ENCODE peak calls at places on chromosomes 1 and 21, in five cellular contexts. B is H9, K is HepG2, S is GM23248, A is HCT116. P is an unnamed sample.
A peak's percentile ranks its signal among the peaks of the same experiment; 100 is the strongest.

GRCh38 chr21:32278068-32278467 is 781 bp downstream of the MIS18A start:
- DNase-seq in B (no peak), K (no peak), S (peak; percentile 51), A (no peak), P (peak; percentile 20)

GRCh38 chr1:237309595-237310118 is 267.7 kb downstream of the RYR2 start:
- DNase-seq in B (peak; percentile 44), K (no peak), S (no peak), A (no peak), P (no peak)

GRCh38 chr1:175005085-175005783 is 5.5 kb downstream of the CACYBP start:
- DNase-seq in B (no peak), K (no peak), S (peak; percentile 34), A (no peak), P (no peak)

GRCh38 chr1:31380181-31380580 is 7.3 kb upstream of the FABP3 start:
- DNase-seq in B (no peak), K (no peak), S (no peak), A (no peak), P (no peak)

GRCh38 chr1:248243204-248243603 is 12.0 kb downstream of the OR2M4 start:
- DNase-seq in B (no peak), K (peak; percentile 12), S (peak; percentile 61), A (no peak), P (peak; percentile 15)

GRCh38 chr21:33036430-33037162 is 10.9 kb downstream of the OLIG2 start:
- DNase-seq in B (no peak), K (no peak), S (peak; percentile 82), A (no peak), P (no peak)

GRCh38 chr1:244834596-244835275 is 722 bp upstream of the COX20 start:
- DNase-seq in B (no peak), K (peak; percentile 91), S (peak; percentile 95), A (peak; percentile 75), P (no peak)

GRCh38 chr1:190479537-190479936 is 1.9 kb upstream of the BRINP3 start:
- DNase-seq in B (no peak), K (no peak), S (no peak), A (peak; percentile 8), P (peak; percentile 44)

GRCh38 chr1:8031176-8031785 is 5.2 kb upstream of the ERRFI1 start:
- DNase-seq in B (no peak), K (no peak), S (peak; percentile 66), A (no peak), P (peak; percentile 47)

GRCh38 chr1:935751-936231 is 12.1 kb downstream of the SAMD11 start:
- DNase-seq in B (peak; percentile 58), K (no peak), S (peak; percentile 33), A (no peak), P (peak; percentile 84)

GRCh38 chr1:54711536-54711935 is 4.1 kb upstream of the TTC4 start:
- DNase-seq in B (no peak), K (no peak), S (no peak), A (no peak), P (no peak)

GRCh38 chr1:185528084-185528656 is 206.0 kb upstream of the HMCN1 start:
- DNase-seq in B (no peak), K (no peak), S (peak; percentile 13), A (no peak), P (no peak)

GRCh38 chr1:231590453-231591198 is 36.0 kb upstream of the DISC1 start:
- DNase-seq in B (peak; percentile 58), K (peak; percentile 44), S (peak; percentile 84), A (peak; percentile 47), P (peak; percentile 67)

GRCh38 chr1:98981917-98982513 is 22.6 kb downstream of the PLPPR5 start:
- DNase-seq in B (no peak), K (no peak), S (peak; percentile 63), A (no peak), P (no peak)

GRCh38 chr1:159338018-159338417 is 35.9 kb downstream of the FCER1A start:
- DNase-seq in B (no peak), K (no peak), S (no peak), A (no peak), P (no peak)

GRCh38 chr1:214102907-214103306 is 115.1 kb downstream of the PROX1 start:
- DNase-seq in B (no peak), K (peak; percentile 81), S (peak; percentile 69), A (peak; percentile 81), P (peak; percentile 21)

GRCh38 chr1:209106237-209106741 is 477.2 kb upstream of the CAMK1G start:
- DNase-seq in B (peak; percentile 40), K (no peak), S (peak; percentile 75), A (no peak), P (peak; percentile 25)

GRCh38 chr1:154520333-154520732 is 18.1 kb upstream of the SHE start:
- DNase-seq in B (no peak), K (no peak), S (no peak), A (no peak), P (no peak)

GRCh38 chr1:220734571-220735326 is 13.4 kb upstream of the MTARC2 start:
- DNase-seq in B (no peak), K (peak; percentile 86), S (peak; percentile 72), A (no peak), P (no peak)
- H2AFZ ChIP-seq in B (no peak overlapping the region), K (peak overlapping the region; percentile 98), S (peak overlapping the region; percentile 93), A (peak overlapping the region; percentile 100), P (no peak overlapping the region)

GRCh38 chr21:35204850-35205564 is 155.9 kb upstream of the RUNX1 start:
- DNase-seq in B (no peak), K (no peak), S (peak; percentile 85), A (no peak), P (no peak)

GRCh38 chr21:35208117-35208516 is 159.0 kb upstream of the RUNX1 start:
- DNase-seq in B (no peak), K (no peak), S (no peak), A (no peak), P (no peak)

GRCh38 chr21:35204125-35204524 is 155.0 kb upstream of the RUNX1 start:
- DNase-seq in B (no peak), K (no peak), S (no peak), A (no peak), P (no peak)

GRCh38 chr21:35207322-35207721 is 158.2 kb upstream of the RUNX1 start:
- DNase-seq in B (no peak), K (no peak), S (peak; percentile 42), A (no peak), P (no peak)

GRCh38 chr21:35206141-35207125 is 157.3 kb upstream of the RUNX1 start:
- DNase-seq in B (peak; percentile 55), K (no peak), S (no peak), A (no peak), P (no peak)
- H2AFZ ChIP-seq in B (no peak overlapping the region), K (no peak overlapping the region), S (peak overlapping the region; percentile 82), A (peak overlapping the region; percentile 47), P (peak overlapping the region; percentile 60)

DNA sequence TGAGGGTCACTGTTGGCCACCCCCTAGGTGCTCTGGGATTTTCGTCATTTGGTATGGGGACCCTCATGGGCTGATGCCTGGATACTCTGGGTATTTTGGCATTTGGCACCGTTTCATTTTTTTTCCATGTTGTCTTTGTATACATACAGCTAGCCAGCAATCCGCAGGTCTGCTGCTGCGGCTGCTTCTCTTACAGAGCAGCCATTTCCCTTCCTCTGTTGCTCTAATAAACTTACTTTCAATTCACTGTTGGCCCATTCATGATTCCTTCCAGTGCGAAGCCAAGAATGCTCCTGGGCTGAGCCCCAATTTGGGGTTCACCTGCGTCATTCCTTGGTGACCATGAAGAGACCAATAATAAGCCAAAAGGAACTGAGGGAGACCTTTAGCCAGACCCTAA is 21.5 kb downstream of the GON4L start:
- DNase-seq in B (no peak), K (no peak), S (no peak), A (no peak), P (peak; percentile 3)
- H2AFZ ChIP-seq in B (no peak overlapping the region), K (no peak overlapping the region), S (no peak overlapping the region), A (no peak overlapping the region), P (no peak overlapping the region)

GRCh38 chr1:117654485-117655219 is 48.8 kb downstream of the TENT5C start:
- DNase-seq in B (no peak), K (peak; percentile 8), S (no peak), A (no peak), P (no peak)
- H2AFZ ChIP-seq in B (no peak overlapping the region), K (no peak overlapping the region), S (no peak overlapping the region), A (no peak overlapping the region), P (no peak overlapping the region)

GRCh38 chr1:92536593-92537332 is 50.0 kb upstream of the GFI1 start:
- DNase-seq in B (no peak), K (peak; percentile 94), S (peak; percentile 57), A (no peak), P (no peak)
- H2AFZ ChIP-seq in B (no peak overlapping the region), K (no peak overlapping the region), S (no peak overlapping the region), A (no peak overlapping the region), P (no peak overlapping the region)

DNA sequence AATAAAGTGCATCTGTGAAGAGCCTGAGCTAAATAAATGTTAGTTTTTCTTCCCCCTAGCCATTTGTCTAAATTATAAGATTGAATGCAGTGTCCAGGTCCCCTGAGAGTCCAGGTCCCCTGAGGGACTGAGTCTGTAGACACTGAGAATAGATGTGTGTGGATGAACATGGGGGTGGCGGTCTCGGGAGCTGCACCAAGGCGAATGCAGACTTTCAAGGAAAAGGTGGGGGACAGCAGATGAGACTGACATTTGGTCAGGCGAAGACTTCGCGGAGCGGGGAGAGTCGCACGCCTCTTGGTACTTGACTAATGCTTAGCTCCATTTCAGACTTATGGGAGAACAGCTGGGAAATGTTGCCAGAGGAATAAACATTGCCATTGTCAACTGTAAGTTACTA is 17.7 kb upstream of the MX2 start:
- DNase-seq in B (no peak), K (no peak), S (no peak), A (no peak), P (no peak)
- H2AFZ ChIP-seq in B (no peak overlapping the region), K (no peak overlapping the region), S (no peak overlapping the region), A (no peak overlapping the region), P (no peak overlapping the region)

GRCh38 chr1:111203681-111204210 is 3.3 kb upstream of the DENND2D start:
- DNase-seq in B (no peak), K (no peak), S (peak; percentile 65), A (peak; percentile 51), P (no peak)
- H2AFZ ChIP-seq in B (no peak overlapping the region), K (no peak overlapping the region), S (peak overlapping the region; percentile 84), A (no peak overlapping the region), P (no peak overlapping the region)

DNA sequence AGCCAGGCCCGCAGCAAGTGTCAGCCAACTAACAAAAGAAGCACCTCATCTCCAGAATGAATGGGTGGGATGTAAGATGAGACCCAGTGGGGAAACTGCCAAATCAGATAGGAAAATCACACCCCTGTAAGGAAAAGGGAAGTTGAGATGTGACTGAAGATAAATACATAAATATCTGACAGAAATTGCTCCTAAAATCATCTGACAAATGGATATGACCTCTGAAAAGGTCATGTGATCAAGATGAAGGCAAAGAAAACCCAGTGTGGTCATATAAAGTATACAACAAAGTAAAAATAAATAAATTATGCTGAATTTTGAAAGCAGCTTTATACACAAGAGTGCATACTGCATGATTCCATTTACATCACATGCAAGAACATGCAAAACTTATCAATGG is 12.7 kb downstream of the SIPA1L2 start:
- DNase-seq in B (no peak), K (no peak), S (no peak), A (no peak), P (peak; percentile 35)
- H2AFZ ChIP-seq in B (no peak overlapping the region), K (no peak overlapping the region), S (no peak overlapping the region), A (no peak overlapping the region), P (no peak overlapping the region)

P was measured in neural progenitor cell.